ENCODE peak calls at places on chromosomes 7 and 10, in four cellular contexts. N, Q, C and L are unnamed samples.

GRCh38 chr10:12606461-12606860 is 257.1 kb downstream of the CAMK1D start:
- DNase-seq in Q (no peak), N (no peak), C (no peak), L (no peak)

GRCh38 chr7:64873517-64873916 is 29.6 kb upstream of the ZNF273 start:
- DNase-seq in Q (no peak), C (no peak), N (no peak), L (no peak)

GRCh38 chr7:41239596-41239995 is 463.3 kb downstream of the INHBA start:
- DNase-seq in C (peak; percentile 4), N (no peak), Q (no peak), L (no peak)

GRCh38 chr10:12186324-12186723 is 9.4 kb downstream of the NUDT5 start:
- DNase-seq in Q (no peak), C (no peak), N (no peak), L (no peak)

GRCh38 chr7:128868624-128869137 is 6.0 kb downstream of the ATP6V1F start:
- DNase-seq in Q (no peak), C (no peak), N (no peak), L (no peak)

GRCh38 chr7:481219-481930 is 38.3 kb downstream of the PDGFA start:
- DNase-seq in N (peak; percentile 51), Q (no peak), C (no peak), L (peak; percentile 41)

GRCh38 chr10:112706580-112706979 is 243.5 kb upstream of the TCF7L2 start:
- DNase-seq in C (no peak), Q (no peak), N (no peak), L (no peak)

GRCh38 chr7:107045195-107045960 is 873 bp downstream of the PRKAR2B start:
- DNase-seq in Q (no peak), N (no peak), C (no peak), L (no peak)

GRCh38 chr7:34298492-34298891 is 359.5 kb upstream of the NPSR1 start:
- DNase-seq in N (no peak), Q (no peak), C (no peak), L (no peak)

GRCh38 chr10:121313119-121313858 is 285.0 kb downstream of the FGFR2 start:
- DNase-seq in N (no peak), Q (no peak), C (no peak), L (no peak)

GRCh38 chr7:33874943-33875342 is 30.4 kb upstream of the BMPER start:
- DNase-seq in N (no peak), C (peak; percentile 99), Q (no peak), L (no peak)

GRCh38 chr7:34357946-34358345 is 300.1 kb upstream of the NPSR1 start:
- DNase-seq in N (no peak), Q (no peak), C (no peak), L (no peak)

GRCh38 chr7:101527844-101528667 is 101.0 kb downstream of the MYL10 start:
- DNase-seq in C (no peak), N (no peak), Q (no peak), L (no peak)

GRCh38 chr7:16399265-16399801 is 22.0 kb downstream of the CRPPA start:
- DNase-seq in Q (no peak), C (no peak), N (no peak), L (no peak)

GRCh38 chr10:26931223-26931622 is 70.5 kb upstream of the ABI1 start:
- DNase-seq in N (peak; percentile 79), Q (no peak), C (no peak), L (no peak)

GRCh38 chr7:36526720-36527548 is 137.3 kb downstream of the ANLN start:
- DNase-seq in N (no peak), C (peak; percentile 40), Q (peak; percentile 75), L (no peak)

GRCh38 chr7:12833829-12834228 is 146.4 kb downstream of the ARL4A start:
- DNase-seq in C (no peak), Q (no peak), N (no peak), L (no peak)

GRCh38 chr7:1919539-1920265 is 249.6 kb downstream of the ELFN1 start:
- DNase-seq in N (peak; percentile 69), C (no peak), Q (no peak), L (peak; percentile 77)

GRCh38 chr7:70764004-70764691 is 367.8 kb upstream of the GALNT17 start:
- DNase-seq in C (no peak), Q (no peak), N (no peak), L (no peak)

GRCh38 chr7:41879113-41879385 is 176.2 kb upstream of the INHBA start:
- DNase-seq in Q (no peak), C (no peak), N (no peak), L (no peak)

GRCh38 chr10:105274671-105275070 is 633.6 kb downstream of the SORCS3 start:
- DNase-seq in C (no peak), Q (no peak), N (no peak), L (no peak)

GRCh38 chr10:27504897-27505457 is 873 bp downstream of the RAB18 start:
- DNase-seq in C (peak; percentile 33), Q (no peak), N (no peak), L (no peak)

GRCh38 chr10:33330543-33331019 is 3.9 kb downstream of the NRP1 start:
- DNase-seq in N (peak; percentile 88), C (peak; percentile 88), Q (no peak), L (no peak)

GRCh38 chr10:3484306-3485187 is 300.5 kb downstream of the KLF6 start:
- DNase-seq in Q (no peak), N (no peak), C (peak; percentile 59), L (no peak)

DNA sequence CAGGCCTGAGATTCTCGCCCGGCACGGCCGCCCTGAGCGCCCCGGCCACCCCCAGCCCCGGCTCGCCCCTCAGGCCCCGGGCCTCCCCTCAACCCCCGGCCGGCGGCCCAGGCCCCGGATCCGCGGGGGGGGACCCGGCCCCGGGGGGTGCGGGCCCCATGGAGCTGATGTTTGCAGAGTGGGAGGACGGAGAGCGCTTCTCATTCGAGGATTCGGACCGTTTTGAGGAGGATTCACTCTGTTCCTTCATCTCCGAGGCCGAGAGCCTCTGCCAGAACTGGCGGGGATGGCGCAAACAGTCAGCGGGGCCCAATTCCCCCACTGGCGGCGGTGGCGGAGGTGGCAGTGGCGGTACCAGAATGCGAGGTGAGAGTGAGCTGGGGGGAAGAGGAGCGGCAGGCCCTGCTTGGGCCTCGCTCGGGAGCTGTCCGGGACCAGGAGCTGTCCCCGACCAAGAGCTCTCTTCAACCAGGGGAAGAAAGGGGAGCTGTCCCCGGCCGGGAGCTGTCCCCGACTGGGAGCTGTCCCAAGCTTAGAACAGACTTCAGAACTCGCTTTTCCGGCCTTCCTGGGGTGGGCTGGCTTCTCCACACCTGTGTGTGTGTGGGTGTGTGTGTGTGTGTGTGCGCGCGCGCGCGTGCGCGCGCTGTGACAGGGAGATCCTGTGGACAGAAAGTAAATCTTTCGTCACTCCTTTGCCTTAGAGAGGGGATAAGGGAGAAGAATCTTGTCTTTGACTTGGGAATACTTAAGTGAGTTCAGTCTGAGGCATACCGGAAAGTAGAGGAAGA is 510 bp downstream of the ZSWIM8 start:
- DNase-seq in C (peak; percentile 50), Q (no peak), N (peak; percentile 88), L (no peak)
- TF ChIP-seq CTCF in C (no peak), Q (no peak), N (no peak), L (no peak)

GRCh38 chr7:80392229-80393169 is 119.4 kb downstream of the GNAT3 start:
- DNase-seq in Q (no peak), N (no peak), C (peak; percentile 56), L (no peak)
- TF ChIP-seq CTCF in Q (peak; percentile 55), N (no peak), C (peak; percentile 65), L (peak; percentile 90)

GRCh38 chr7:31663072-31663471 is 23.9 kb upstream of the PPP1R17 start:
- DNase-seq in N (no peak), Q (no peak), C (no peak), L (no peak)
- TF ChIP-seq CTCF in N (no peak), Q (no peak), C (no peak), L (no peak)

GRCh38 chr7:75647709-75648438 is 90.9 kb downstream of the HIP1 start:
- DNase-seq in Q (no peak), N (no peak), C (no peak), L (no peak)

GRCh38 chr7:75652788-75653187 is 86.0 kb downstream of the HIP1 start:
- DNase-seq in Q (no peak), N (no peak), C (no peak), L (no peak)

GRCh38 chr7:75650671-75651070 is 88.1 kb downstream of the HIP1 start:
- DNase-seq in C (no peak), Q (no peak), N (peak; percentile 87), L (peak; percentile 64)

GRCh38 chr7:75649462-75649861 is 89.3 kb downstream of the HIP1 start:
- DNase-seq in C (no peak), Q (no peak), N (no peak), L (no peak)

DNA sequence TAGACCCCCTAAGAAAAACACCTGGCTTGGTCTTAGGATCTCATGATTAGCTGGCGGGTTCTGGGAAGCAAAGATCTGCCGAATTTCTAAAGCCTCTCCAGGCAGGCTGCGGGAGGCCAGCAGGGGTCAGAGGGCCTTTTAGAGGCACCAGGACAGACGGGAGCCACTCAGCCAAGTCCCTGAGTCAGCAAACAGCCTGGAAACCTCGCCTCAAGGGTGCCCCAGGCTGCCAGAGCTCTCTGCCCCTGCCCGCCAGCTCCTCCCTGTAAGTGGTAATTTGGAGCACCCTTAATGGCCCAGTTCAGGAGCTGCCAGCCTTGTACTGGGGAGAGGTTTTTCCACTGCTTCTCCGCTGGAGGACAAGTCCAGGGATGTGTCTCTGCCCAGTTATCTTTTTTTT is 88.7 kb downstream of the HIP1 start:
- DNase-seq in Q (no peak), N (no peak), C (no peak), L (no peak)
- TF ChIP-seq CTCF in Q (no peak), N (no peak), C (no peak), L (no peak)

GRCh38 chr7:54542920-54543539 is 855 bp downstream of the VSTM2A start:
- DNase-seq in Q (no peak), C (peak; percentile 13), N (no peak), L (no peak)

GRCh38 chr7:54544356-54545240 is 2.4 kb downstream of the VSTM2A start:
- DNase-seq in N (peak; percentile 47), C (no peak), Q (no peak), L (no peak)

GRCh38 chr7:54545241-54545563 is 3.0 kb downstream of the VSTM2A start:
- DNase-seq in Q (no peak), C (no peak), N (no peak), L (no peak)

GRCh38 chr7:54546081-54546985 is 4.2 kb downstream of the VSTM2A start:
- DNase-seq in C (no peak), Q (no peak), N (peak; percentile 47), L (no peak)

GRCh38 chr7:54546986-54547314 is 4.8 kb downstream of the VSTM2A start:
- DNase-seq in C (no peak), Q (no peak), N (no peak), L (no peak)
- TF ChIP-seq CTCF in C (no peak), Q (peak; percentile 30), N (no peak), L (peak; percentile 1)